ENCODE peak calls at places on chromosome 3, in seven cellular contexts. N is SK-N-SH; U is heart right ventricle; G is cardiac muscle cell; W is CD8-positive, alpha-beta memory T cell; T is astrocyte; S is HCT116. Z is an unnamed sample. For H3K36me3 and H3K9me3, the result is how much of the 10 kb centered on the place peaks cover.

GRCh38 chr3:10205461-10206165 is 40.9 kb downstream of the IRAK2 start:
- DNase-seq in W (no peak), U (no peak), T (peak), S (peak), G (peak), N (no peak), Z (no peak)

GRCh38 chr3:186923241-186923640 is 7.1 kb upstream of the ST6GAL1 start:
- DNase-seq in S (no peak), G (no peak), W (no peak), N (no peak), U (no peak), T (no peak), Z (no peak)

GRCh38 chr3:126113238-126113555 is 29.3 kb upstream of the SLC41A3 start:
- DNase-seq in U (no peak), N (no peak), G (no peak), W (no peak), S (no peak), T (no peak), Z (no peak)

GRCh38 chr3:54008099-54008498 is 114.3 kb upstream of the CACNA2D3 start:
- DNase-seq in G (peak), W (no peak), T (no peak), N (no peak), S (no peak), U (no peak), Z (no peak)

GRCh38 chr3:189927975-189928895 is 192.5 kb downstream of the P3H2 start:
- DNase-seq in U (no peak), T (peak), N (no peak), G (no peak), S (no peak), W (no peak), Z (no peak)

GRCh38 chr3:101854608-101855304 is 5.4 kb downstream of the NFKBIZ start:
- DNase-seq in S (no peak), W (no peak), U (no peak), T (no peak), G (no peak), N (no peak), Z (no peak)

GRCh38 chr3:126056681-126057546 is 27.0 kb downstream of the SLC41A3 start:
- DNase-seq in N (peak), T (peak), U (peak), S (no peak), G (no peak), W (no peak), Z (no peak)

GRCh38 chr3:53803124-53803815 is 42.9 kb downstream of the CHDH start:
- DNase-seq in N (no peak), S (no peak), T (no peak), G (no peak), W (no peak), U (no peak), Z (no peak)

GRCh38 chr3:31981206-31982181 is at the start of the genes OSBPL10 and ZNF860:
- DNase-seq in U (peak), G (peak), T (peak), W (no peak), S (peak), N (peak), Z (peak)

GRCh38 chr3:108524547-108524946 is 14.2 kb upstream of the MYH15 start:
- DNase-seq in N (no peak), U (no peak), W (no peak), G (no peak), T (no peak), S (no peak), Z (no peak)

GRCh38 chr3:41881233-41881821 is 80.6 kb downstream of the ULK4 start:
- DNase-seq in G (peak), S (no peak), U (peak), T (peak), N (peak), W (peak), Z (no peak)

GRCh38 chr3:192850501-192850981 is 67.1 kb downstream of the MB21D2 start:
- DNase-seq in W (no peak), N (no peak), S (no peak), G (peak), U (no peak), T (peak), Z (no peak)

GRCh38 chr3:127389415-127389814 is 101.6 kb upstream of the PRR20G start:
- DNase-seq in U (no peak), T (no peak), G (no peak), S (no peak), N (no peak), W (no peak), Z (no peak)

GRCh38 chr3:134260984-134261383 is 10.3 kb upstream of the RYK start:
- DNase-seq in N (no peak), W (no peak), T (no peak), U (no peak), G (no peak), S (no peak), Z (no peak)

GRCh38 chr3:183904833-183905780 is 20.4 kb upstream of the PARL start:
- DNase-seq in N (no peak), T (no peak), W (no peak), S (no peak), U (no peak), G (no peak), Z (no peak)

GRCh38 chr3:52912885-52913731 is 15.8 kb upstream of the STIMATE start:
- DNase-seq in W (no peak), T (no peak), U (no peak), S (no peak), G (no peak), N (peak), Z (no peak)

DNA sequence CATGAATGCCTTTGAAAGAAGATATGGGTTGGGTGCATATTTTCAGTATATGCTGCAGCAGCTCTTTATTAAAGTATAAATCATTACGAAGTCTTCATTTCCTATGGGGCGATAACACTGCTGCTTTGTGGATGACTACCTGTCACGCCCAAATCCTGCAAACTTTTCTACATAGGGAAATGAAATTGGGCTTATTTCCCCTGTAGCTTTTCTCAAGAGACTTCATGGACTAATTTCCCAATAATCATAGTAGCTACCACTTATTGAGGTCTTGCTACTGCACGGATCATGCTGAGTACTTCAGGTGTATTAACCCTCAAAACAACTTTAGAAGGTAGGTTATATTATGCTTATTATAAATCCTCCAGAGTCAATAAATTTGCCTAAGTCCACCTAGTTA is 8.0 kb downstream of the TGFBR2 start:
- DNase-seq in G (no peak), N (no peak), T (no peak), W (no peak), U (no peak), S (no peak), Z (no peak)
- H3K36me3 ChIP-seq in G (under half), N (under half), T (under half), W (under half), U (under half), S (under half), Z (under half)

GRCh38 chr3:37863552-37863865 is 1.8 kb downstream of the CTDSPL start:
- DNase-seq in U (no peak), N (no peak), G (no peak), W (no peak), T (no peak), S (no peak), Z (no peak)

GRCh38 chr3:37863949-37864822 is 2.5 kb downstream of the CTDSPL start:
- DNase-seq in T (no peak), N (no peak), S (no peak), G (no peak), W (no peak), U (no peak), Z (no peak)

GRCh38 chr3:37867144-37867543 is 5.5 kb downstream of the CTDSPL start:
- DNase-seq in T (no peak), W (no peak), S (no peak), U (no peak), G (no peak), N (no peak), Z (no peak)

GRCh38 chr3:37862712-37863551 is 1.3 kb downstream of the CTDSPL start:
- DNase-seq in U (no peak), G (peak), S (no peak), N (no peak), T (peak), W (no peak), Z (no peak)

GRCh38 chr3:37864904-37865303 is 3.2 kb downstream of the CTDSPL start:
- DNase-seq in W (no peak), N (no peak), T (no peak), U (no peak), G (no peak), S (no peak), Z (no peak)
- H3K4me3 ChIP-seq in W (no peak), N (no peak), T (no peak), U (no peak), G (no peak), S (no peak), Z (no peak)

DNA sequence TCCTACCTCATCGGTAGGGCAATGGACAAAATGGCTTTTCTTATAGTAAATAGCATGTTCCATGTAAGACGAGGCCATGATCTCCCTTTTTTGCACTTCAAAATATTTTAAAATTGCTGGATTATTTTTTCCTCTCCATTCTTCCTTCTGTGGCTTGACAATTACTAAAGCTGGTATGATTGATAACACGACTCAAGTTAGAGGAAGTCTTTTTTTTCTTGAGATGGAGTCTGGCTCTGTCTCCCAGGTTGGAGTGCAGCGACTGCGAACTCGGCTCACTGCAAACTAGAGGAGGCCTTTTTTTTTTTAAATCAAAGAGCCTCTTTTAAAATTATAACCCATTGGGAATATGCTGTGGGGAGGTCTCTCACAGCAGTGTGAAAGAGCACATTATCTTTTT is 124.5 kb upstream of the TBL1XR1 start:
- DNase-seq in T (no peak), W (no peak), G (no peak), S (no peak), U (no peak), N (no peak), Z (no peak)
- H3K9me3 ChIP-seq in T (under half), W (under half), G (under half), S (under half), U (under half), N (under half), Z (under half)

DNA sequence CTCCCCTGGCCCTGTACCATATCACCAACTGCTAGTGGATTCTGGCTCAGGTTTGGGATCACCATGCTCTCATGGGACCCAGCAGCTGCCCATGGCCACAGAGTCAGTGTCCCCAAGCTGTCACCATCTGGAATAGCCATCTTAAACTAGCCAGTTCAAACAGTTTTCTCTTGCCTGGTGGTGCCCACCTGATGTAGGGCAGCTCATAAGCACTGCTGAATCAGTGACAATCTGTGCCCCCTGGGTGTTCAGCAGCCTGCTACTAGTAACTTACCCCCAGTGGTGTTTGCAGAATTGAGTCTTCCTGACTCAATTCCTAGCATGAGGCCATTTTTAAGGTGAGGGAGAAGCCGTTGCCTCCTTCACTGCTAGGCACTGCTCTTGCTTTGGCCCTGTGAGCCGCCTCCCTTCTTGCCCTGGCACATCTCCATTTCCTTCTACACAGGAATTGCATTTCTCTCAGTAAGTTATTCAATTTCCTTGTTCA is 7.9 kb downstream of the RPSA start:
- DNase-seq in N (no peak), G (no peak), S (no peak), T (no peak), W (no peak), U (no peak), Z (no peak)
- H3K36me3 ChIP-seq in N (under half), G (under half), S (under half), T (half or more), W (under half), U (under half), Z (under half)

GRCh38 chr3:195542261-195542660 is 864 bp downstream of the PPP1R2 start:
- DNase-seq in N (peak), W (no peak), T (no peak), G (peak), U (no peak), S (no peak), Z (no peak)

GRCh38 chr3:195540526-195540925 is 2.6 kb downstream of the PPP1R2 start:
- DNase-seq in T (no peak), W (no peak), S (no peak), G (no peak), U (no peak), N (no peak), Z (no peak)

GRCh38 chr3:195539479-195539878 is 3.6 kb downstream of the PPP1R2 start:
- DNase-seq in T (no peak), G (no peak), W (no peak), N (no peak), S (no peak), U (no peak), Z (no peak)

GRCh38 chr3:195540031-195540430 is 3.1 kb downstream of the PPP1R2 start:
- DNase-seq in S (no peak), T (no peak), G (no peak), U (no peak), W (no peak), N (no peak), Z (no peak)

DNA sequence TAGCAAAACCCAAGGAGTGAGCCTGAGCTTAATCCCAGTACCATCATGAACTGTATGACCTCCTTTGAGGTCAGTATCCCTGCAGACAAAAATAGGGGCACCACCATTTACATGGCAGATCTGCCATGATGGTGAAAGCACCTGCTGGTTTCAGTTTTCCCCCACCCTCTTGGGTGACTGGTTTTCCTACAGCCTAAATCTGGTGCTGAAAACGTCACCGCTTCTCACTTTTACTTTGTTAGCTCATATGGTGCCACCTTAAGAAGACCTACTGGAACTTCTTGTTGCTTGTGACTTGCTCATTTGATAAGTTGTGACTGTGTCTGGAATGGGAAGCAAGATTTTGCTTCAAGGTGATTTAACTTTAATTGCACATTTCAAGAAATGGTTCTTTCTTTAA is 5.1 kb downstream of the PPP1R2 start:
- DNase-seq in N (no peak), G (no peak), W (peak), S (no peak), T (no peak), U (no peak), Z (no peak)
- H3K4me3 ChIP-seq in N (no peak), G (no peak), W (peak), S (no peak), T (no peak), U (no peak), Z (no peak)

GRCh38 chr3:129046732-129047552 is 13.6 kb upstream of the GP9 start:
- DNase-seq in W (no peak), U (no peak), N (no peak), T (no peak), S (no peak), G (no peak), Z (no peak)
- H3K9me3 ChIP-seq in W (under half), U (under half), N (under half), T (under half), S (under half), G (under half), Z (under half)

GRCh38 chr3:51408021-51408420 is 16.9 kb downstream of the RBM15B start:
- DNase-seq in T (no peak), W (no peak), N (no peak), U (no peak), S (no peak), G (no peak), Z (no peak)
- H3K36me3 ChIP-seq in T (under half), W (under half), N (half or more), U (under half), S (under half), G (under half), Z (under half)